ENCODE peak calls at places on chromosomes 12 and 14, in ten cellular contexts. M, W, L, D, F, I, A, Z, C and S are unnamed samples.

GRCh38 chr14:31505411-31505810 is 17.6 kb upstream of the GPR33 start:
- DNase-seq in C (peak; percentile 55), M (no peak), L (no peak), Z (no peak), I (no peak), W (no peak), A (no peak), D (no peak), F (no peak), S (no peak)

GRCh38 chr14:93655078-93655750 is 133.1 kb downstream of the PRIMA1 start:
- DNase-seq in D (no peak), A (peak; percentile 19), C (peak; percentile 22), W (no peak), Z (no peak), L (no peak), M (no peak), I (peak; percentile 48), F (no peak), S (peak; percentile 27)

GRCh38 chr12:22625671-22626251 is 790 bp downstream of the ETNK1 start:
- DNase-seq in M (peak; percentile 43), D (peak; percentile 28), F (peak; percentile 66), Z (no peak), A (peak; percentile 30), C (peak; percentile 67), W (no peak), I (peak; percentile 16), L (no peak), S (no peak)

GRCh38 chr12:96989916-96990315 is 82.9 kb downstream of the NEDD1 start:
- DNase-seq in C (peak; percentile 42), M (no peak), D (no peak), I (peak; percentile 54), Z (no peak), L (no peak), F (no peak), W (no peak), A (peak; percentile 30), S (no peak)

GRCh38 chr12:124953689-124954405 is 35.1 kb downstream of the DHX37 start:
- DNase-seq in L (no peak), F (no peak), A (no peak), M (no peak), D (no peak), W (no peak), C (no peak), I (no peak), Z (no peak), S (no peak)

GRCh38 chr14:100618763-100619320 is 31.6 kb upstream of the BEGAIN start:
- DNase-seq in Z (no peak), A (no peak), L (no peak), M (peak; percentile 6), C (no peak), I (no peak), W (peak; percentile 44), D (no peak), F (peak; percentile 6), S (no peak)

GRCh38 chr14:105500726-105501101 is 9.7 kb downstream of the TEDC1 start:
- DNase-seq in L (no peak), F (peak; percentile 41), C (no peak), I (no peak), A (no peak), W (no peak), M (no peak), D (no peak), Z (no peak), S (no peak)

GRCh38 chr12:57491393-57492280 is 3.8 kb downstream of the MARS1 start:
- DNase-seq in I (no peak), C (no peak), D (no peak), M (no peak), W (no peak), Z (peak; percentile 25), L (no peak), F (no peak), A (no peak), S (no peak)

DNA sequence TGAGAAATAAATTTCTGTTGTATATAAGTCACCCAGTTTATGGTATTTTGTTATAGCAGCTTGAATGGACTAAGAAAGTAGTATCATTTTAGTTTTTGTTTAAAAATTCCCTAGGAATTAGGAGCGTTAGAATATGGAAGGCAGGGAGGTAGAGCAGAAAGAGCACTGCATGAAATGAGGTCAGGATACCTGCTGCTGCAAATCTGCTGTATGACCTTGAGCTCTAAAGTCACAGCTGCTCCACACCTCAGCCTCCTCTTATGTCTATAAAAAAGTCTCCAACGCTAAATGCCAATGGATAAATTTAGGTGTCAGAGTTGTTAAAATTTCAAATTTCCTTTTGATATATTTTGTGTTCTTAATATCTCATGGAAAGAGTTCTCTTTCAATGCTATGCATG is 181.0 kb upstream of the GZMB start:
- DNase-seq in L (no peak), C (no peak), Z (no peak), F (no peak), A (no peak), I (no peak), D (no peak), M (no peak), W (no peak), S (no peak)
- H3K4me1 ChIP-seq in L (no peaks in the 10 kb centered on the region), C (no peaks in the 10 kb centered on the region), Z (no peaks in the 10 kb centered on the region), F (peaks cover 22% of the 10 kb centered on the region), A (no peaks in the 10 kb centered on the region), I (no peaks in the 10 kb centered on the region), D (peaks cover 18% of the 10 kb centered on the region), M (no peaks in the 10 kb centered on the region), W (peaks cover 17% of the 10 kb centered on the region), S (no peaks in the 10 kb centered on the region)

DNA sequence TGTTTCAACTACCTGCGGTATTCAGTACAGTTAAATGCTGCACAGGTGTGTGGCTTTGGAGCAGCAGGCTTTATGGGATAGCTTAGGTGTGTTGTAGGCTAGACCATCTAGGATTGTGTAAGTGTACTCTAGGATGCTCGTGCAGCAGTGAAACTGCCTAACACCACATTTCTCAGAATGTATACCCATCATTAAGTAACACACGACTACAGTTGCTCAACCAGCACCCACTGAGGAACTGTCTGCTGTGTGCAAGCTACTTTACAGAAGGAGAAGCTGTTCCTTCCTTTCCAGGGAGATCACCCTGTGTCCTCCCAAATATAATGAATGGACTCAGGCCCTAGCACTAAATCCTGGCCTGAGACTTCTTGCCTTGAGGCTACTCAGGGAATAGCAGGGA is 94.8 kb downstream of the SLC24A4 start:
- DNase-seq in L (no peak), M (no peak), C (no peak), A (no peak), I (no peak), F (no peak), D (no peak), Z (no peak), W (no peak), S (no peak)
- TF ChIP-seq POLR2AphosphoS5 in L (no peak), M (no peak), C (no peak), A (no peak), I (no peak), F (no peak), D (no peak), Z (no peak), W (no peak), S (no peak)

GRCh38 chr12:6936378-6936638 is 7.3 kb upstream of the RNU7-1 start:
- DNase-seq in I (no peak), M (no peak), Z (no peak), C (no peak), A (no peak), F (no peak), W (no peak), D (no peak), L (no peak), S (no peak)

GRCh38 chr12:6935551-6936377 is 7.9 kb upstream of the RNU7-1 start:
- DNase-seq in Z (no peak), F (no peak), C (no peak), D (no peak), I (no peak), W (peak; percentile 75), A (no peak), M (no peak), L (no peak), S (no peak)

GRCh38 chr12:6934110-6934509 is 6.4 kb downstream of the ATN1 start:
- DNase-seq in M (no peak), Z (no peak), C (peak; percentile 56), W (peak; percentile 71), A (no peak), L (no peak), D (no peak), F (no peak), I (no peak), S (no peak)

GRCh38 chr12:6936642-6937480 is 6.8 kb upstream of the RNU7-1 start:
- DNase-seq in F (no peak), Z (peak; percentile 92), D (no peak), C (no peak), M (no peak), A (no peak), W (no peak), I (no peak), L (no peak), S (no peak)

DNA sequence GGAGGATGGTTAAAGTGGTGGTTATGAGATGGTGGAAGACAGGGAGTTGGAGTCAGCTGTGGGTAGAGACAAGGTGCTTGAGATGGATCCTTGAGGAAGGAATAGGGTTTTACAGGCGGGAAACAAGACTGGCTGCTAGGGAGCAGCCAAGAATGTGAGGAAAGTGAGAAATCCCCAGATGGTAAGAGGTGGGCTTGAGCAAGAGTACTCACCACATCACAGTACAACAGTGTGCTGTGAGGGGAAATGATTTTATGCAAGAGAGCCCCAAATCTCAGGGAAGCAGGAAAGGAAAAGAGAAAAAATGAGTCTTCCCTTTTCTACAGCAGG is 7.4 kb downstream of the ATN1 start:
- DNase-seq in D (no peak), L (no peak), F (no peak), M (no peak), W (no peak), A (no peak), C (no peak), Z (no peak), I (no peak), S (no peak)
- H3K4me1 ChIP-seq in D (peaks cover 60% of the 10 kb centered on the region), L (peaks cover 48% of the 10 kb centered on the region), F (peaks cover 75% of the 10 kb centered on the region), M (peaks cover 27% of the 10 kb centered on the region), W (peaks cover 51% of the 10 kb centered on the region), A (peaks cover 23% of the 10 kb centered on the region), C (peaks cover 26% of the 10 kb centered on the region), Z (peaks cover 52% of the 10 kb centered on the region), I (peaks cover 26% of the 10 kb centered on the region), S (peaks cover 33% of the 10 kb centered on the region)

GRCh38 chr12:53208435-53208834 is 1.4 kb upstream of the ITGB7 start:
- DNase-seq in D (no peak), F (peak; percentile 79), L (no peak), W (no peak), A (no peak), M (no peak), Z (no peak), I (no peak), C (no peak), S (no peak)

GRCh38 chr12:53210843-53211242 is 3.8 kb upstream of the ITGB7 start:
- DNase-seq in W (no peak), F (no peak), D (no peak), Z (peak; percentile 61), M (no peak), A (no peak), C (no peak), I (no peak), L (no peak), S (no peak)

GRCh38 chr12:53211476-53212381 is 4.7 kb upstream of the ITGB7 start:
- DNase-seq in A (peak; percentile 69), L (no peak), W (no peak), Z (peak; percentile 78), F (no peak), C (no peak), D (no peak), I (no peak), M (no peak), S (no peak)

GRCh38 chr12:53207042-53207441 is at the start of gene ITGB7:
- DNase-seq in I (no peak), D (peak; percentile 52), W (peak; percentile 60), M (peak; percentile 81), Z (peak; percentile 90), C (no peak), A (peak; percentile 68), L (no peak), F (no peak), S (no peak)

DNA sequence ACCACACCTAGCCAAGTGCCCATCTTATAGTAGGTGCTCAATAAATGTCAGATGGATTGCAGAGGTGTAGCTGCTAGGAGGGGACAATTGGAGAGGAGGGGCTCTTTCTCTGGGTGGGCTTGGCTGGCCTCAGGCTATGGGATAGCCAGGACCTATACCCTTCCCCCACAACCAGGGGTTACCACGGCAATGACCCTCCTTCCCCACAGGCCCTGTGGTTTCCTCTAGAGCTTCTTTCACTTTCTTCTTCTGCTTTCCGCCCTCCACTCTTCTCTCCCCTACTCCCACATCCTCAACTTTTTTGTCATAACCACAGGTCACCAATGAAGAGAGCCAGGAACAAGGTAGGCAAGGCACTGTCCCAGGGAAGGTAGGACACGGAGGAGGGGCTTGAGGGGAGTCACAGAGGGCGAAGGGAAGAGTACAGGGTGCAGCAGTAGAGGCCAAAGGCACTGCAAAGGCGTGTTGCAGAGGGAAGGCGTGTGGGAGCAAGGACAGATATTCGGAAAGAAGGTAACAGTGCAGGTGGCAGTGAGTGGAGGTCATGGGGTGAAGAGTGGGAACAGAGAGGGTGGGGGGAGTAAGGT is 1.9 kb upstream of the ITGB7 start:
- DNase-seq in L (no peak), F (no peak), W (no peak), Z (peak; percentile 87), C (no peak), M (no peak), A (no peak), D (no peak), I (no peak), S (no peak)
- TF ChIP-seq POLR2AphosphoS5 in L (no peak), F (no peak), W (no peak), Z (no peak), C (no peak), M (no peak), A (no peak), D (no peak), I (no peak), S (no peak)